ENCODE peak calls at places on chromosomes 6 and 20, in five cellular contexts. One of them, this sample, is unnamed.

GRCh38 chr6:9056556-9056955 is 621.2 kb upstream of the SLC35B3 start:
- DNase-seq in NCI-H2029: no peak
- DNase-seq in RCC 7860: no peak
- DNase-seq in hypothalamus: no peak
- DNase-seq in astrocyte of the spinal cord: no peak
- DNase-seq in this sample: no peak

GRCh38 chr6:28349892-28350737 is at the start of gene ZKSCAN3:
- DNase-seq in NCI-H2029: peak; percentile 88
- DNase-seq in RCC 7860: peak; percentile 63
- DNase-seq in hypothalamus: peak; percentile 62
- DNase-seq in astrocyte of the spinal cord: peak; percentile 81
- DNase-seq in this sample: no peak

GRCh38 chr20:36101201-36101600 is 53.3 kb upstream of the EPB41L1 start:
- DNase-seq in NCI-H2029: peak; percentile 53
- DNase-seq in RCC 7860: no peak
- DNase-seq in hypothalamus: no peak
- DNase-seq in astrocyte of the spinal cord: no peak
- DNase-seq in this sample: no peak

GRCh38 chr20:36402708-36403107 is 96.6 kb downstream of the DLGAP4 start:
- DNase-seq in NCI-H2029: no peak
- DNase-seq in RCC 7860: no peak
- DNase-seq in hypothalamus: no peak
- DNase-seq in astrocyte of the spinal cord: no peak
- DNase-seq in this sample: no peak

GRCh38 chr6:149974825-149975224 is 11.1 kb downstream of the ULBP1 start:
- DNase-seq in NCI-H2029: no peak
- DNase-seq in RCC 7860: no peak
- DNase-seq in hypothalamus: no peak
- DNase-seq in astrocyte of the spinal cord: no peak
- DNase-seq in this sample: no peak

GRCh38 chr20:57030611-57031600 is 235.5 kb downstream of the BMP7 start:
- DNase-seq in NCI-H2029: no peak
- DNase-seq in RCC 7860: peak; percentile 95
- DNase-seq in hypothalamus: no peak
- DNase-seq in astrocyte of the spinal cord: peak; percentile 88
- DNase-seq in this sample: no peak

GRCh38 chr6:142696689-142697088 is 248.3 kb downstream of the HIVEP2 start:
- DNase-seq in NCI-H2029: peak; percentile 31
- DNase-seq in RCC 7860: no peak
- DNase-seq in hypothalamus: no peak
- DNase-seq in astrocyte of the spinal cord: peak; percentile 12
- DNase-seq in this sample: no peak

GRCh38 chr20:47440857-47441773 is 60.6 kb upstream of the NCOA3 start:
- DNase-seq in NCI-H2029: no peak
- DNase-seq in RCC 7860: peak; percentile 83
- DNase-seq in hypothalamus: no peak
- DNase-seq in astrocyte of the spinal cord: peak; percentile 6
- DNase-seq in this sample: no peak

GRCh38 chr6:126198581-126198980 is 141.3 kb upstream of the CENPW start:
- DNase-seq in NCI-H2029: peak; percentile 90
- DNase-seq in RCC 7860: no peak
- DNase-seq in hypothalamus: no peak
- DNase-seq in astrocyte of the spinal cord: no peak
- DNase-seq in this sample: no peak

GRCh38 chr20:37506166-37506725 is 14.8 kb upstream of the NNAT start:
- DNase-seq in NCI-H2029: no peak
- DNase-seq in RCC 7860: no peak
- DNase-seq in hypothalamus: no peak
- DNase-seq in astrocyte of the spinal cord: no peak
- DNase-seq in this sample: no peak

GRCh38 chr6:49326337-49326736 is 136.7 kb downstream of the MMUT start:
- DNase-seq in NCI-H2029: no peak
- DNase-seq in RCC 7860: peak; percentile 51
- DNase-seq in hypothalamus: no peak
- DNase-seq in astrocyte of the spinal cord: peak; percentile 47
- DNase-seq in this sample: no peak

GRCh38 chr6:32608374-32608773 is 18.7 kb upstream of the HLA-DRB1 start:
- DNase-seq in NCI-H2029: no peak
- DNase-seq in RCC 7860: no peak
- DNase-seq in hypothalamus: no peak
- DNase-seq in astrocyte of the spinal cord: no peak
- DNase-seq in this sample: no peak

GRCh38 chr20:3545401-3545925 is 74.6 kb downstream of the ATRN start:
- DNase-seq in NCI-H2029: no peak
- DNase-seq in RCC 7860: no peak
- DNase-seq in hypothalamus: no peak
- DNase-seq in astrocyte of the spinal cord: no peak
- DNase-seq in this sample: no peak

GRCh38 chr20:4978050-4978918 is 23.0 kb downstream of the SLC23A2 start:
- DNase-seq in NCI-H2029: no peak
- DNase-seq in RCC 7860: no peak
- DNase-seq in hypothalamus: no peak
- DNase-seq in astrocyte of the spinal cord: no peak
- DNase-seq in this sample: no peak

GRCh38 chr20:57129303-57129702 is 137.1 kb downstream of the BMP7 start:
- DNase-seq in NCI-H2029: no peak
- DNase-seq in RCC 7860: no peak
- DNase-seq in hypothalamus: no peak
- DNase-seq in astrocyte of the spinal cord: no peak
- DNase-seq in this sample: no peak

GRCh38 chr6:128025478-128025877 is 124.6 kb upstream of the THEMIS start:
- DNase-seq in NCI-H2029: no peak
- DNase-seq in RCC 7860: no peak
- DNase-seq in hypothalamus: no peak
- DNase-seq in astrocyte of the spinal cord: no peak
- DNase-seq in this sample: no peak

GRCh38 chr6:1604347-1604990 is 5.2 kb upstream of the FOXC1 start:
- DNase-seq in NCI-H2029: peak; percentile 63
- DNase-seq in RCC 7860: no peak
- DNase-seq in hypothalamus: no peak
- DNase-seq in astrocyte of the spinal cord: peak; percentile 33
- DNase-seq in this sample: no peak

GRCh38 chr6:149233056-149233715 is 84.3 kb upstream of the TAB2 start:
- DNase-seq in NCI-H2029: peak; percentile 77
- DNase-seq in RCC 7860: peak; percentile 99
- DNase-seq in hypothalamus: no peak
- DNase-seq in astrocyte of the spinal cord: peak; percentile 97
- DNase-seq in this sample: peak; percentile 90

GRCh38 chr6:44303842-44304241 is 9.3 kb downstream of the AARS2 start:
- DNase-seq in NCI-H2029: no peak
- DNase-seq in RCC 7860: no peak
- DNase-seq in hypothalamus: no peak
- DNase-seq in astrocyte of the spinal cord: no peak
- DNase-seq in this sample: no peak

GRCh38 chr6:141562181-141562800 is 570.4 kb upstream of the GJE1 start:
- DNase-seq in NCI-H2029: peak; percentile 50
- DNase-seq in RCC 7860: no peak
- DNase-seq in hypothalamus: peak; percentile 3
- DNase-seq in astrocyte of the spinal cord: no peak
- DNase-seq in this sample: no peak

GRCh38 chr6:797479-798077 is 104.6 kb upstream of the EXOC2 start:
- DNase-seq in NCI-H2029: peak; percentile 62
- DNase-seq in RCC 7860: peak; percentile 35
- DNase-seq in hypothalamus: no peak
- DNase-seq in astrocyte of the spinal cord: peak; percentile 66
- DNase-seq in this sample: no peak

GRCh38 chr20:44528309-44528708 is 6.4 kb upstream of the SERINC3 start:
- DNase-seq in NCI-H2029: no peak
- DNase-seq in RCC 7860: no peak
- DNase-seq in hypothalamus: no peak
- DNase-seq in astrocyte of the spinal cord: no peak
- DNase-seq in this sample: no peak

GRCh38 chr6:156163311-156163710 is 613.9 kb upstream of the ARID1B start:
- DNase-seq in NCI-H2029: no peak
- DNase-seq in RCC 7860: no peak
- DNase-seq in hypothalamus: no peak
- DNase-seq in astrocyte of the spinal cord: no peak
- DNase-seq in this sample: no peak

GRCh38 chr20:62134735-62135231 is 8.4 kb downstream of the PSMA7 start:
- DNase-seq in NCI-H2029: no peak
- DNase-seq in RCC 7860: no peak
- DNase-seq in hypothalamus: no peak
- DNase-seq in astrocyte of the spinal cord: no peak
- DNase-seq in this sample: no peak

GRCh38 chr6:158708239-158708638 is 58.4 kb downstream of the SYTL3 start:
- DNase-seq in NCI-H2029: no peak
- DNase-seq in RCC 7860: no peak
- DNase-seq in hypothalamus: no peak
- DNase-seq in astrocyte of the spinal cord: peak; percentile 60
- DNase-seq in this sample: no peak

GRCh38 chr20:21395039-21395665 is 2.2 kb downstream of the NKX2-4 start:
- DNase-seq in NCI-H2029: no peak
- DNase-seq in RCC 7860: no peak
- DNase-seq in hypothalamus: no peak
- DNase-seq in astrocyte of the spinal cord: no peak
- DNase-seq in this sample: no peak

GRCh38 chr20:59253779-59254319 is 46.6 kb upstream of the EDN3 start:
- DNase-seq in NCI-H2029: no peak
- DNase-seq in RCC 7860: no peak
- DNase-seq in hypothalamus: no peak
- DNase-seq in astrocyte of the spinal cord: no peak
- DNase-seq in this sample: no peak

GRCh38 chr6:4774715-4775590 is 1.3 kb upstream of the CDYL start:
- DNase-seq in NCI-H2029: no peak
- DNase-seq in RCC 7860: no peak
- DNase-seq in hypothalamus: no peak
- DNase-seq in astrocyte of the spinal cord: no peak
- DNase-seq in this sample: no peak

GRCh38 chr6:35427851-35428321 is 24.3 kb upstream of the FANCE start:
- DNase-seq in NCI-H2029: no peak
- DNase-seq in RCC 7860: no peak
- DNase-seq in hypothalamus: no peak
- DNase-seq in astrocyte of the spinal cord: peak; percentile 82
- DNase-seq in this sample: no peak

GRCh38 chr20:40640667-40641066 is 48.4 kb downstream of the MAFB start:
- DNase-seq in NCI-H2029: no peak
- DNase-seq in RCC 7860: no peak
- DNase-seq in hypothalamus: no peak
- DNase-seq in astrocyte of the spinal cord: no peak
- DNase-seq in this sample: no peak

GRCh38 chr20:52294106-52294628 is 102.6 kb upstream of the ZFP64 start:
- DNase-seq in NCI-H2029: no peak
- DNase-seq in RCC 7860: no peak
- DNase-seq in hypothalamus: no peak
- DNase-seq in astrocyte of the spinal cord: no peak
- DNase-seq in this sample: no peak

GRCh38 chr20:57795347-57795697 is 85.5 kb upstream of the PMEPA1 start:
- DNase-seq in NCI-H2029: no peak
- DNase-seq in RCC 7860: peak; percentile 95
- DNase-seq in hypothalamus: no peak
- DNase-seq in astrocyte of the spinal cord: peak; percentile 62
- DNase-seq in this sample: no peak

This sample was measured in epithelial cell of proximal tubule.